ENCODE peak calls at places on chromosome 16, in seven cellular contexts. N is right atrium auricular region, C is pancreas, V is neural progenitor cell, F is stomach, Q is spleen, K is GM23338. A is an unnamed sample.

GRCh38 chr16:3056336-3057180 is 8.9 kb upstream of the IL32 start:
- DNase-seq in C (peak; percentile 8), V (no peak), F (no peak), N (no peak), Q (peak; percentile 64), K (no peak), A (no peak)

GRCh38 chr16:27315333-27316037 is 1.7 kb downstream of the IL4R start:
- DNase-seq in N (peak; percentile 91), F (peak; percentile 56), V (peak; percentile 43), K (peak; percentile 38), C (no peak), Q (peak; percentile 89), A (peak; percentile 57)

GRCh38 chr16:30434852-30435251 is 5.0 kb upstream of the DCTPP1 start:
- DNase-seq in C (no peak), V (no peak), K (no peak), N (no peak), Q (no peak), F (no peak), A (no peak)

GRCh38 chr16:19517424-19518089 is 4.3 kb downstream of the GDE1 start:
- DNase-seq in V (no peak), F (no peak), K (no peak), Q (no peak), C (no peak), N (no peak), A (no peak)

GRCh38 chr16:47073223-47074155 is 70.3 kb downstream of the NETO2 start:
- DNase-seq in C (no peak), Q (peak; percentile 19), K (no peak), V (no peak), F (no peak), N (no peak), A (peak; percentile 53)

GRCh38 chr16:31327675-31328225 is 27.2 kb upstream of the ITGAX start:
- DNase-seq in V (no peak), N (no peak), F (no peak), Q (no peak), C (no peak), K (peak; percentile 41), A (no peak)

GRCh38 chr16:50198802-50199410 is 45.8 kb downstream of the TENT4B start:
- DNase-seq in N (no peak), C (no peak), V (no peak), Q (no peak), K (no peak), F (no peak), A (no peak)

GRCh38 chr16:53605356-53605755 is 98.3 kb downstream of the RPGRIP1L start:
- DNase-seq in F (no peak), C (no peak), V (no peak), K (no peak), Q (no peak), N (no peak), A (no peak)

GRCh38 chr16:28298511-28298878 is 6.2 kb downstream of the SBK1 start:
- DNase-seq in C (no peak), N (no peak), Q (no peak), V (peak; percentile 62), F (no peak), K (peak; percentile 67), A (no peak)

GRCh38 chr16:82368041-82368440 is 198.0 kb upstream of the MPHOSPH6 start:
- DNase-seq in K (peak; percentile 66), N (no peak), V (peak; percentile 52), F (peak; percentile 66), C (peak; percentile 42), Q (no peak), A (peak; percentile 27)

GRCh38 chr16:10983175-10983558 is 38.8 kb downstream of the CLEC16A start:
- DNase-seq in C (no peak), V (no peak), N (no peak), K (no peak), Q (no peak), F (peak; percentile 44), A (peak; percentile 37)

GRCh38 chr16:4846503-4846900 is 586 bp downstream of the GLYR1 start:
- DNase-seq in V (peak; percentile 72), N (peak; percentile 64), K (peak; percentile 53), C (no peak), F (peak; percentile 66), Q (peak; percentile 92), A (peak; percentile 79)

GRCh38 chr16:17318200-17318599 is 152.6 kb downstream of the XYLT1 start:
- DNase-seq in F (no peak), Q (no peak), V (no peak), K (peak; percentile 59), C (no peak), N (no peak), A (no peak)

GRCh38 chr16:22898874-22899348 is 84.9 kb downstream of the HS3ST2 start:
- DNase-seq in Q (peak; percentile 83), F (peak; percentile 80), C (peak; percentile 66), N (peak; percentile 68), K (peak; percentile 96), V (peak; percentile 92), A (peak; percentile 66)

GRCh38 chr16:3755249-3755648 is 37.9 kb upstream of the TRAP1 start:
- DNase-seq in F (no peak), Q (no peak), K (no peak), C (no peak), V (no peak), N (no peak), A (no peak)

GRCh38 chr16:10930755-10931093 is 11.5 kb downstream of the DEXI start:
- DNase-seq in C (no peak), K (no peak), N (no peak), Q (no peak), V (no peak), F (no peak), A (no peak)

GRCh38 chr16:6545329-6545728 is 787.3 kb upstream of the RBFOX1 start:
- DNase-seq in V (no peak), Q (no peak), N (no peak), K (no peak), F (no peak), C (no peak), A (no peak)

GRCh38 chr16:85162478-85163277 is 50.4 kb upstream of the CIBAR2 start:
- DNase-seq in C (no peak), F (no peak), N (peak; percentile 84), V (no peak), Q (no peak), K (no peak), A (peak; percentile 41)

GRCh38 chr16:4944333-4945281 is 7.7 kb upstream of the PPL start:
- DNase-seq in F (peak; percentile 94), K (peak; percentile 66), V (no peak), Q (no peak), C (peak; percentile 97), N (peak; percentile 94), A (peak; percentile 87)

GRCh38 chr16:59859606-59860402 is 1125.7 kb upstream of the GOT2 start:
- DNase-seq in C (no peak), N (no peak), Q (no peak), F (no peak), K (no peak), V (no peak), A (no peak)

GRCh38 chr16:49757744-49758069 is 98.2 kb downstream of the ZNF423 start:
- DNase-seq in K (peak; percentile 48), N (no peak), Q (no peak), C (no peak), F (no peak), V (peak; percentile 77), A (no peak)

GRCh38 chr16:72198021-72198420 is 26.1 kb upstream of the PMFBP1 start:
- DNase-seq in C (no peak), N (peak; percentile 65), Q (no peak), K (no peak), F (no peak), V (no peak), A (no peak)

GRCh38 chr16:66081967-66082366 is 284.5 kb upstream of the CDH5 start:
- DNase-seq in F (no peak), V (no peak), Q (no peak), C (no peak), K (peak; percentile 59), N (no peak), A (no peak)

GRCh38 chr16:70805380-70805779 is 4.4 kb upstream of the VAC14 start:
- DNase-seq in V (no peak), N (no peak), C (no peak), K (peak; percentile 26), F (no peak), Q (no peak), A (no peak)
- H3K27me3 ChIP-seq in V (peaks cover 90% of the 10 kb centered on the region), N (no peaks in the 10 kb centered on the region), C (no peaks in the 10 kb centered on the region), K (peaks cover 38% of the 10 kb centered on the region), F (peaks cover 6% of the 10 kb centered on the region), Q (peaks cover 6% of the 10 kb centered on the region), A (no peaks in the 10 kb centered on the region)

DNA sequence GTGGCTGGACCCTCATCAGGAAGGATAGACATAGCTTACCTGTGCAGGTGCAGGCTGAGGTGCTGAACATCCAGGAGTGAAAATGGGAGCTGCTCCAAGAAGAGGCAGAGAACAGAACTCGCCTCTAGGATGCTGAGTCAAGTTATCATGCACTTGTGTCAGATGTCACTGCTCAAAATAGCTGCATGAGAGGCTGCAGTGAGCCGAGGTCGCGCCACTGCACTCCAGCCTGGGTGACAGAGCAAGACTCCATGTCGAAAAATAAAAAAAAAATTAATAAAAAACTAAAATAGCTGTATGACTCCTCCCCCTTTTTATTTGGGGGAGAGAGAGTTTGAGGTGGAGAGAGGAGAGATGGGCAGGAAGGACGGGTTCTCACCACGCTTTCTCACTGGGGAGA is 148.8 kb downstream of the FOXL1 start:
- DNase-seq in Q (no peak), N (no peak), C (no peak), V (no peak), F (no peak), K (no peak), A (no peak)
- H3K27me3 ChIP-seq in Q (peaks cover 20% of the 10 kb centered on the region), N (no peaks in the 10 kb centered on the region), C (no peaks in the 10 kb centered on the region), V (peaks cover 5% of the 10 kb centered on the region), F (peaks cover 10% of the 10 kb centered on the region), K (no peaks in the 10 kb centered on the region), A (peaks cover 3% of the 10 kb centered on the region)

GRCh38 chr16:1261131-1261917 is 5.5 kb downstream of the TPSD1 start:
- DNase-seq in V (no peak), Q (no peak), F (no peak), K (peak; percentile 68), C (no peak), N (no peak), A (no peak)

GRCh38 chr16:1263591-1264216 is 7.8 kb downstream of the TPSD1 start:
- DNase-seq in F (no peak), Q (no peak), V (no peak), N (no peak), C (no peak), K (no peak), A (no peak)

GRCh38 chr16:1262210-1262845 is 6.5 kb downstream of the TPSD1 start:
- DNase-seq in V (no peak), K (no peak), N (no peak), Q (no peak), F (no peak), C (no peak), A (no peak)

GRCh38 chr16:1264257-1265089 is 8.6 kb downstream of the TPSD1 start:
- DNase-seq in F (no peak), N (no peak), Q (no peak), V (no peak), K (no peak), C (no peak), A (no peak)

GRCh38 chr16:1262846-1263221 is 7.0 kb downstream of the TPSD1 start:
- DNase-seq in K (no peak), F (no peak), V (no peak), C (no peak), Q (no peak), N (no peak), A (no peak)
- H3K27me3 ChIP-seq in K (no peaks in the 10 kb centered on the region), F (peaks cover 58% of the 10 kb centered on the region), V (peaks cover 37% of the 10 kb centered on the region), C (no peaks in the 10 kb centered on the region), Q (peaks cover 56% of the 10 kb centered on the region), N (peaks cover 8% of the 10 kb centered on the region), A (peaks cover 37% of the 10 kb centered on the region)

DNA sequence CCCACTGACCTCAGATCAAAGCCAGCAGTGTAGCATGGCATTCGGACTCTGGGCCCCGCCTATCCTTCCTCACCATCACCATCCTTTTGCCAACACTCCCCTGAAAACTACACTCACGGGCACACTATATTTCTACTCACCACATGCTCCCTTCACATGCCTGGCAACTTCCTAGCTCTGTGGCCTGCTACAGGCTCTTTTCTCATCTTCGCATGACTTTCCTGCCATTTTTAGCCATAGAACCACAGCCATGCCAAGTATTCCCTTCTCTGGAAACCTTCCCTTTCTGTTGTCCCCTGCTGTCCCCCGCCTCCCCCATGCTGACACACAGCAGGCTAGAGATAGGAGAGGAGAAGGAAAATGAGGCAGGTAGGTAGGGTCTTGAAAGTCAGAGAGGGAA is 45.5 kb upstream of the MMP2 start:
- DNase-seq in V (no peak), Q (no peak), K (no peak), N (no peak), F (no peak), C (no peak), A (no peak)
- H3K27me3 ChIP-seq in V (no peaks in the 10 kb centered on the region), Q (peaks cover 9% of the 10 kb centered on the region), K (no peaks in the 10 kb centered on the region), N (no peaks in the 10 kb centered on the region), F (no peaks in the 10 kb centered on the region), C (no peaks in the 10 kb centered on the region), A (no peaks in the 10 kb centered on the region)